ENCODE peak calls at places on chromosomes 2 and 18, in nine cellular contexts. One of them, this sample, is unnamed.

GRCh38 chr18:7482342-7482741 is 84.8 kb upstream of the PTPRM start:
- DNase-seq in globus pallidus: peak
- DNase-seq in CD4-positive, alpha-beta T cell: no peak
- DNase-seq in T-helper 1 cell: no peak
- DNase-seq in uterus: no peak
- DNase-seq in keratinocyte: no peak
- DNase-seq in LNCaP clone FGC: no peak
- DNase-seq in cardiac muscle cell: no peak
- DNase-seq in skeletal muscle cell: no peak
- DNase-seq in this sample: no peak

GRCh38 chr18:80259610-80260009 is 12.3 kb upstream of the PARD6G start:
- DNase-seq in keratinocyte: no peak
- DNase-seq in LNCaP clone FGC: no peak
- DNase-seq in cardiac muscle cell: no peak
- DNase-seq in skeletal muscle cell: no peak
- DNase-seq in CD4-positive, alpha-beta T cell: no peak
- DNase-seq in globus pallidus: no peak
- DNase-seq in T-helper 1 cell: no peak
- DNase-seq in uterus: no peak
- DNase-seq in this sample: no peak

GRCh38 chr2:180979086-180979934 is 1.1 kb upstream of the UBE2E3 start:
- DNase-seq in CD4-positive, alpha-beta T cell: no peak
- DNase-seq in uterus: peak
- DNase-seq in LNCaP clone FGC: no peak
- DNase-seq in globus pallidus: peak
- DNase-seq in cardiac muscle cell: peak
- DNase-seq in keratinocyte: no peak
- DNase-seq in T-helper 1 cell: no peak
- DNase-seq in skeletal muscle cell: no peak
- DNase-seq in this sample: no peak

GRCh38 chr2:53881360-53881759 is 21.6 kb upstream of the GPR75 start:
- DNase-seq in globus pallidus: no peak
- DNase-seq in CD4-positive, alpha-beta T cell: no peak
- DNase-seq in uterus: no peak
- DNase-seq in skeletal muscle cell: no peak
- DNase-seq in T-helper 1 cell: no peak
- DNase-seq in LNCaP clone FGC: no peak
- DNase-seq in cardiac muscle cell: no peak
- DNase-seq in keratinocyte: no peak
- DNase-seq in this sample: no peak

GRCh38 chr2:204205548-204205947 is 269.0 kb downstream of the ICOS start:
- DNase-seq in LNCaP clone FGC: no peak
- DNase-seq in cardiac muscle cell: no peak
- DNase-seq in T-helper 1 cell: no peak
- DNase-seq in skeletal muscle cell: no peak
- DNase-seq in globus pallidus: no peak
- DNase-seq in uterus: no peak
- DNase-seq in keratinocyte: no peak
- DNase-seq in CD4-positive, alpha-beta T cell: no peak
- DNase-seq in this sample: no peak

GRCh38 chr2:197434541-197435513 is at the start of gene SF3B1:
- DNase-seq in cardiac muscle cell: peak
- DNase-seq in LNCaP clone FGC: peak
- DNase-seq in keratinocyte: peak
- DNase-seq in T-helper 1 cell: peak
- DNase-seq in globus pallidus: peak
- DNase-seq in skeletal muscle cell: peak
- DNase-seq in CD4-positive, alpha-beta T cell: peak
- DNase-seq in uterus: peak
- DNase-seq in this sample: peak

GRCh38 chr2:217065695-217066405 is 206.0 kb upstream of the TNP1 start:
- DNase-seq in keratinocyte: no peak
- DNase-seq in uterus: no peak
- DNase-seq in skeletal muscle cell: peak
- DNase-seq in globus pallidus: no peak
- DNase-seq in T-helper 1 cell: no peak
- DNase-seq in CD4-positive, alpha-beta T cell: no peak
- DNase-seq in cardiac muscle cell: peak
- DNase-seq in LNCaP clone FGC: no peak
- DNase-seq in this sample: no peak

GRCh38 chr2:21381421-21381820 is 257.7 kb downstream of the TDRD15 start:
- DNase-seq in globus pallidus: peak
- DNase-seq in T-helper 1 cell: no peak
- DNase-seq in skeletal muscle cell: no peak
- DNase-seq in CD4-positive, alpha-beta T cell: no peak
- DNase-seq in LNCaP clone FGC: no peak
- DNase-seq in keratinocyte: no peak
- DNase-seq in cardiac muscle cell: no peak
- DNase-seq in uterus: no peak
- DNase-seq in this sample: no peak

GRCh38 chr2:99900589-99900988 is 241.8 kb downstream of the AFF3 start:
- DNase-seq in globus pallidus: peak
- DNase-seq in skeletal muscle cell: no peak
- DNase-seq in CD4-positive, alpha-beta T cell: no peak
- DNase-seq in LNCaP clone FGC: no peak
- DNase-seq in cardiac muscle cell: no peak
- DNase-seq in uterus: no peak
- DNase-seq in keratinocyte: no peak
- DNase-seq in T-helper 1 cell: no peak
- DNase-seq in this sample: no peak

GRCh38 chr2:178109813-178110212 is 2.4 kb upstream of the RBM45 start:
- DNase-seq in LNCaP clone FGC: no peak
- DNase-seq in uterus: no peak
- DNase-seq in globus pallidus: peak
- DNase-seq in T-helper 1 cell: no peak
- DNase-seq in keratinocyte: no peak
- DNase-seq in skeletal muscle cell: no peak
- DNase-seq in cardiac muscle cell: peak
- DNase-seq in CD4-positive, alpha-beta T cell: no peak
- DNase-seq in this sample: no peak

GRCh38 chr2:157220502-157220901 is 37.0 kb upstream of the GALNT5 start:
- DNase-seq in uterus: no peak
- DNase-seq in cardiac muscle cell: no peak
- DNase-seq in keratinocyte: no peak
- DNase-seq in CD4-positive, alpha-beta T cell: no peak
- DNase-seq in globus pallidus: no peak
- DNase-seq in T-helper 1 cell: no peak
- DNase-seq in skeletal muscle cell: no peak
- DNase-seq in LNCaP clone FGC: no peak
- DNase-seq in this sample: no peak

GRCh38 chr2:121211251-121211650 is 73.8 kb downstream of the TFCP2L1 start:
- DNase-seq in globus pallidus: no peak
- DNase-seq in LNCaP clone FGC: no peak
- DNase-seq in skeletal muscle cell: no peak
- DNase-seq in keratinocyte: no peak
- DNase-seq in T-helper 1 cell: no peak
- DNase-seq in CD4-positive, alpha-beta T cell: no peak
- DNase-seq in cardiac muscle cell: no peak
- DNase-seq in uterus: no peak
- DNase-seq in this sample: no peak

GRCh38 chr2:74297950-74298349 is 45.3 kb downstream of the SLC4A5 start:
- DNase-seq in cardiac muscle cell: no peak
- DNase-seq in skeletal muscle cell: no peak
- DNase-seq in T-helper 1 cell: no peak
- DNase-seq in LNCaP clone FGC: no peak
- DNase-seq in globus pallidus: no peak
- DNase-seq in CD4-positive, alpha-beta T cell: no peak
- DNase-seq in uterus: no peak
- DNase-seq in keratinocyte: no peak
- DNase-seq in this sample: no peak

GRCh38 chr2:75180476-75180875 is 18.8 kb downstream of the TACR1 start:
- DNase-seq in skeletal muscle cell: no peak
- DNase-seq in uterus: no peak
- DNase-seq in T-helper 1 cell: no peak
- DNase-seq in cardiac muscle cell: no peak
- DNase-seq in globus pallidus: no peak
- DNase-seq in CD4-positive, alpha-beta T cell: no peak
- DNase-seq in keratinocyte: no peak
- DNase-seq in LNCaP clone FGC: no peak
- DNase-seq in this sample: no peak

GRCh38 chr2:120109186-120110061 is 96.5 kb downstream of the EPB41L5 start:
- DNase-seq in skeletal muscle cell: no peak
- DNase-seq in keratinocyte: no peak
- DNase-seq in globus pallidus: peak
- DNase-seq in LNCaP clone FGC: no peak
- DNase-seq in CD4-positive, alpha-beta T cell: no peak
- DNase-seq in T-helper 1 cell: no peak
- DNase-seq in uterus: no peak
- DNase-seq in cardiac muscle cell: peak
- DNase-seq in this sample: no peak

GRCh38 chr2:26914963-26915310 is 55.5 kb upstream of the MAPRE3 start:
- DNase-seq in globus pallidus: no peak
- DNase-seq in LNCaP clone FGC: no peak
- DNase-seq in uterus: no peak
- DNase-seq in skeletal muscle cell: no peak
- DNase-seq in cardiac muscle cell: no peak
- DNase-seq in CD4-positive, alpha-beta T cell: no peak
- DNase-seq in keratinocyte: no peak
- DNase-seq in T-helper 1 cell: no peak
- DNase-seq in this sample: no peak

GRCh38 chr2:172106128-172106961 is 3.6 kb upstream of the DLX2 start:
- DNase-seq in LNCaP clone FGC: no peak
- DNase-seq in skeletal muscle cell: no peak
- DNase-seq in uterus: no peak
- DNase-seq in keratinocyte: no peak
- DNase-seq in cardiac muscle cell: peak
- DNase-seq in CD4-positive, alpha-beta T cell: peak
- DNase-seq in T-helper 1 cell: no peak
- DNase-seq in globus pallidus: no peak
- DNase-seq in this sample: no peak

GRCh38 chr2:222318712-222319575 is 20.1 kb upstream of the PAX3 start:
- DNase-seq in T-helper 1 cell: no peak
- DNase-seq in keratinocyte: no peak
- DNase-seq in cardiac muscle cell: peak
- DNase-seq in CD4-positive, alpha-beta T cell: no peak
- DNase-seq in uterus: no peak
- DNase-seq in skeletal muscle cell: no peak
- DNase-seq in globus pallidus: no peak
- DNase-seq in LNCaP clone FGC: no peak
- DNase-seq in this sample: no peak

GRCh38 chr18:72762505-72763122 is 105.2 kb downstream of the NETO1 start:
- DNase-seq in globus pallidus: peak
- DNase-seq in skeletal muscle cell: peak
- DNase-seq in T-helper 1 cell: no peak
- DNase-seq in CD4-positive, alpha-beta T cell: no peak
- DNase-seq in uterus: no peak
- DNase-seq in LNCaP clone FGC: peak
- DNase-seq in keratinocyte: peak
- DNase-seq in cardiac muscle cell: peak
- DNase-seq in this sample: no peak

GRCh38 chr2:99865818-99866676 is 276.3 kb downstream of the AFF3 start:
- DNase-seq in cardiac muscle cell: peak
- DNase-seq in uterus: no peak
- DNase-seq in CD4-positive, alpha-beta T cell: no peak
- DNase-seq in LNCaP clone FGC: no peak
- DNase-seq in skeletal muscle cell: no peak
- DNase-seq in keratinocyte: no peak
- DNase-seq in globus pallidus: no peak
- DNase-seq in T-helper 1 cell: no peak
- DNase-seq in this sample: no peak

GRCh38 chr18:50006470-50007046 is 188.4 kb downstream of the MYO5B start:
- DNase-seq in CD4-positive, alpha-beta T cell: no peak
- DNase-seq in globus pallidus: no peak
- DNase-seq in cardiac muscle cell: no peak
- DNase-seq in skeletal muscle cell: no peak
- DNase-seq in LNCaP clone FGC: no peak
- DNase-seq in keratinocyte: no peak
- DNase-seq in uterus: no peak
- DNase-seq in T-helper 1 cell: no peak
- DNase-seq in this sample: no peak

This sample was measured in T-helper 22 cell.